ENCODE peak calls at places on chromosomes 11 and 22, in seven cellular contexts. One of them, this sample, is unnamed.
A peak's percentile ranks its signal among the peaks of the same experiment; 100 is the strongest.

GRCh38 chr22:28934026-28934425 is 50.7 kb downstream of the ZNRF3 start:
- DNase-seq in activated T-cell treated with anti-CD3 and anti-CD28 coated beads for 1 hour: no peak
- DNase-seq in stimulated activated CD8-positive, alpha-beta memory T cell treated with anti-CD3 and anti-CD28 coated beads, Interleukin-15, amount 100 ng/mL, for 24 hours: no peak
- DNase-seq in frontal cortex: no peak
- DNase-seq in posterior vena cava: no peak
- DNase-seq in MG63: no peak
- DNase-seq in spleen: no peak
- DNase-seq in this sample: no peak

GRCh38 chr11:64854534-64855502 is 10.4 kb upstream of the CDC42BPG start:
- DNase-seq in MG63: peak; percentile 97
- DNase-seq in frontal cortex: no peak
- DNase-seq in stimulated activated CD8-positive, alpha-beta memory T cell treated with anti-CD3 and anti-CD28 coated beads, Interleukin-15, amount 100 ng/mL, for 24 hours: no peak
- DNase-seq in posterior vena cava: peak; percentile 95
- DNase-seq in activated T-cell treated with anti-CD3 and anti-CD28 coated beads for 1 hour: no peak
- DNase-seq in spleen: peak; percentile 84
- DNase-seq in this sample: peak; percentile 5

GRCh38 chr11:119030329-119031047 is at the start of gene SLC37A4:
- DNase-seq in frontal cortex: peak; percentile 94
- DNase-seq in spleen: peak; percentile 100
- DNase-seq in stimulated activated CD8-positive, alpha-beta memory T cell treated with anti-CD3 and anti-CD28 coated beads, Interleukin-15, amount 100 ng/mL, for 24 hours: peak; percentile 100
- DNase-seq in activated T-cell treated with anti-CD3 and anti-CD28 coated beads for 1 hour: peak; percentile 99
- DNase-seq in posterior vena cava: peak; percentile 99
- DNase-seq in MG63: peak; percentile 98
- DNase-seq in this sample: peak; percentile 87

GRCh38 chr11:128525411-128526243 is 61.7 kb downstream of the ETS1 start:
- DNase-seq in MG63: no peak
- DNase-seq in frontal cortex: no peak
- DNase-seq in spleen: no peak
- DNase-seq in activated T-cell treated with anti-CD3 and anti-CD28 coated beads for 1 hour: no peak
- DNase-seq in posterior vena cava: no peak
- DNase-seq in stimulated activated CD8-positive, alpha-beta memory T cell treated with anti-CD3 and anti-CD28 coated beads, Interleukin-15, amount 100 ng/mL, for 24 hours: no peak
- DNase-seq in this sample: no peak

GRCh38 chr22:22745225-22746060 is 101.0 kb downstream of the GGTLC2 start:
- DNase-seq in stimulated activated CD8-positive, alpha-beta memory T cell treated with anti-CD3 and anti-CD28 coated beads, Interleukin-15, amount 100 ng/mL, for 24 hours: no peak
- DNase-seq in activated T-cell treated with anti-CD3 and anti-CD28 coated beads for 1 hour: peak; percentile 36
- DNase-seq in spleen: no peak
- DNase-seq in MG63: peak; percentile 20
- DNase-seq in frontal cortex: no peak
- DNase-seq in posterior vena cava: no peak
- DNase-seq in this sample: no peak

GRCh38 chr11:29448246-29448877 is 568.5 kb downstream of the KCNA4 start:
- DNase-seq in stimulated activated CD8-positive, alpha-beta memory T cell treated with anti-CD3 and anti-CD28 coated beads, Interleukin-15, amount 100 ng/mL, for 24 hours: no peak
- DNase-seq in spleen: no peak
- DNase-seq in MG63: peak; percentile 5
- DNase-seq in activated T-cell treated with anti-CD3 and anti-CD28 coated beads for 1 hour: no peak
- DNase-seq in frontal cortex: no peak
- DNase-seq in posterior vena cava: no peak
- DNase-seq in this sample: no peak

GRCh38 chr22:44363214-44363979 is 50.6 kb upstream of the SHISAL1 start:
- DNase-seq in spleen: peak; percentile 86
- DNase-seq in stimulated activated CD8-positive, alpha-beta memory T cell treated with anti-CD3 and anti-CD28 coated beads, Interleukin-15, amount 100 ng/mL, for 24 hours: no peak
- DNase-seq in MG63: peak; percentile 98
- DNase-seq in posterior vena cava: peak; percentile 99
- DNase-seq in activated T-cell treated with anti-CD3 and anti-CD28 coated beads for 1 hour: no peak
- DNase-seq in frontal cortex: no peak
- DNase-seq in this sample: peak; percentile 15

GRCh38 chr11:12696911-12697581 is 22.8 kb downstream of the TEAD1 start:
- DNase-seq in activated T-cell treated with anti-CD3 and anti-CD28 coated beads for 1 hour: no peak
- DNase-seq in MG63: no peak
- DNase-seq in posterior vena cava: no peak
- DNase-seq in frontal cortex: no peak
- DNase-seq in spleen: no peak
- DNase-seq in stimulated activated CD8-positive, alpha-beta memory T cell treated with anti-CD3 and anti-CD28 coated beads, Interleukin-15, amount 100 ng/mL, for 24 hours: no peak
- DNase-seq in this sample: no peak

GRCh38 chr11:123303924-123304323 is 108.9 kb upstream of the CLMP start:
- DNase-seq in stimulated activated CD8-positive, alpha-beta memory T cell treated with anti-CD3 and anti-CD28 coated beads, Interleukin-15, amount 100 ng/mL, for 24 hours: no peak
- DNase-seq in MG63: no peak
- DNase-seq in posterior vena cava: no peak
- DNase-seq in activated T-cell treated with anti-CD3 and anti-CD28 coated beads for 1 hour: no peak
- DNase-seq in spleen: no peak
- DNase-seq in frontal cortex: no peak
- DNase-seq in this sample: no peak

GRCh38 chr11:870418-870817 is 27.8 kb downstream of the TSPAN4 start:
- DNase-seq in posterior vena cava: no peak
- DNase-seq in frontal cortex: no peak
- DNase-seq in MG63: no peak
- DNase-seq in activated T-cell treated with anti-CD3 and anti-CD28 coated beads for 1 hour: no peak
- DNase-seq in stimulated activated CD8-positive, alpha-beta memory T cell treated with anti-CD3 and anti-CD28 coated beads, Interleukin-15, amount 100 ng/mL, for 24 hours: no peak
- DNase-seq in spleen: no peak
- DNase-seq in this sample: no peak

GRCh38 chr11:66843776-66844495 is 695 bp downstream of the RCE1 start:
- DNase-seq in MG63: no peak
- DNase-seq in stimulated activated CD8-positive, alpha-beta memory T cell treated with anti-CD3 and anti-CD28 coated beads, Interleukin-15, amount 100 ng/mL, for 24 hours: no peak
- DNase-seq in frontal cortex: peak; percentile 16
- DNase-seq in posterior vena cava: no peak
- DNase-seq in activated T-cell treated with anti-CD3 and anti-CD28 coated beads for 1 hour: no peak
- DNase-seq in spleen: peak; percentile 23
- DNase-seq in this sample: no peak

GRCh38 chr22:23230348-23231068 is 50.2 kb downstream of the BCR start:
- DNase-seq in posterior vena cava: no peak
- DNase-seq in stimulated activated CD8-positive, alpha-beta memory T cell treated with anti-CD3 and anti-CD28 coated beads, Interleukin-15, amount 100 ng/mL, for 24 hours: no peak
- DNase-seq in frontal cortex: no peak
- DNase-seq in MG63: no peak
- DNase-seq in spleen: peak; percentile 35
- DNase-seq in activated T-cell treated with anti-CD3 and anti-CD28 coated beads for 1 hour: no peak
- DNase-seq in this sample: no peak

GRCh38 chr11:70815485-70815832 is 417.1 kb downstream of the CTTN start:
- DNase-seq in activated T-cell treated with anti-CD3 and anti-CD28 coated beads for 1 hour: no peak
- DNase-seq in MG63: no peak
- DNase-seq in posterior vena cava: no peak
- DNase-seq in stimulated activated CD8-positive, alpha-beta memory T cell treated with anti-CD3 and anti-CD28 coated beads, Interleukin-15, amount 100 ng/mL, for 24 hours: no peak
- DNase-seq in spleen: no peak
- DNase-seq in frontal cortex: no peak
- DNase-seq in this sample: no peak

GRCh38 chr22:29071261-29072045 is 1.4 kb upstream of the KREMEN1 start:
- DNase-seq in activated T-cell treated with anti-CD3 and anti-CD28 coated beads for 1 hour: no peak
- DNase-seq in spleen: peak; percentile 84
- DNase-seq in frontal cortex: no peak
- DNase-seq in posterior vena cava: no peak
- DNase-seq in stimulated activated CD8-positive, alpha-beta memory T cell treated with anti-CD3 and anti-CD28 coated beads, Interleukin-15, amount 100 ng/mL, for 24 hours: no peak
- DNase-seq in MG63: no peak
- DNase-seq in this sample: no peak

GRCh38 chr11:84963240-84963639 is 663.9 kb downstream of the DLG2 start:
- DNase-seq in activated T-cell treated with anti-CD3 and anti-CD28 coated beads for 1 hour: no peak
- DNase-seq in spleen: no peak
- DNase-seq in stimulated activated CD8-positive, alpha-beta memory T cell treated with anti-CD3 and anti-CD28 coated beads, Interleukin-15, amount 100 ng/mL, for 24 hours: no peak
- DNase-seq in frontal cortex: no peak
- DNase-seq in posterior vena cava: no peak
- DNase-seq in MG63: no peak
- DNase-seq in this sample: no peak

GRCh38 chr11:15795378-15795777 is 561.0 kb downstream of the SOX6 start:
- DNase-seq in activated T-cell treated with anti-CD3 and anti-CD28 coated beads for 1 hour: no peak
- DNase-seq in posterior vena cava: no peak
- DNase-seq in stimulated activated CD8-positive, alpha-beta memory T cell treated with anti-CD3 and anti-CD28 coated beads, Interleukin-15, amount 100 ng/mL, for 24 hours: no peak
- DNase-seq in spleen: no peak
- DNase-seq in MG63: no peak
- DNase-seq in frontal cortex: no peak
- DNase-seq in this sample: no peak

GRCh38 chr11:118928870-118929495 is 3.3 kb upstream of the BCL9L start:
- DNase-seq in MG63: peak; percentile 49
- DNase-seq in stimulated activated CD8-positive, alpha-beta memory T cell treated with anti-CD3 and anti-CD28 coated beads, Interleukin-15, amount 100 ng/mL, for 24 hours: no peak
- DNase-seq in spleen: peak; percentile 92
- DNase-seq in posterior vena cava: peak; percentile 88
- DNase-seq in activated T-cell treated with anti-CD3 and anti-CD28 coated beads for 1 hour: no peak
- DNase-seq in frontal cortex: no peak
- DNase-seq in this sample: peak; percentile 76

GRCh38 chr11:11230802-11231562 is 122.1 kb downstream of the CSNK2A3 start:
- DNase-seq in spleen: no peak
- DNase-seq in posterior vena cava: no peak
- DNase-seq in activated T-cell treated with anti-CD3 and anti-CD28 coated beads for 1 hour: no peak
- DNase-seq in stimulated activated CD8-positive, alpha-beta memory T cell treated with anti-CD3 and anti-CD28 coated beads, Interleukin-15, amount 100 ng/mL, for 24 hours: no peak
- DNase-seq in MG63: peak; percentile 5
- DNase-seq in frontal cortex: no peak
- DNase-seq in this sample: no peak

GRCh38 chr11:21567628-21568290 is 625.1 kb upstream of the ANO5 start:
- DNase-seq in frontal cortex: no peak
- DNase-seq in posterior vena cava: no peak
- DNase-seq in stimulated activated CD8-positive, alpha-beta memory T cell treated with anti-CD3 and anti-CD28 coated beads, Interleukin-15, amount 100 ng/mL, for 24 hours: no peak
- DNase-seq in spleen: no peak
- DNase-seq in MG63: no peak
- DNase-seq in activated T-cell treated with anti-CD3 and anti-CD28 coated beads for 1 hour: no peak
- DNase-seq in this sample: no peak

GRCh38 chr11:114176321-114176720 is 116.8 kb downstream of the ZBTB16 start:
- DNase-seq in frontal cortex: no peak
- DNase-seq in posterior vena cava: no peak
- DNase-seq in MG63: no peak
- DNase-seq in stimulated activated CD8-positive, alpha-beta memory T cell treated with anti-CD3 and anti-CD28 coated beads, Interleukin-15, amount 100 ng/mL, for 24 hours: no peak
- DNase-seq in spleen: no peak
- DNase-seq in activated T-cell treated with anti-CD3 and anti-CD28 coated beads for 1 hour: no peak
- DNase-seq in this sample: no peak

GRCh38 chr11:99911116-99911515 is 776.0 kb upstream of the ARHGAP42 start:
- DNase-seq in stimulated activated CD8-positive, alpha-beta memory T cell treated with anti-CD3 and anti-CD28 coated beads, Interleukin-15, amount 100 ng/mL, for 24 hours: no peak
- DNase-seq in spleen: no peak
- DNase-seq in MG63: no peak
- DNase-seq in posterior vena cava: no peak
- DNase-seq in frontal cortex: no peak
- DNase-seq in activated T-cell treated with anti-CD3 and anti-CD28 coated beads for 1 hour: no peak
- DNase-seq in this sample: no peak

This sample was measured in hypothalamus.